ENCODE peak calls at places on chromosomes 1 and 21, in four cellular contexts. One of them, this sample, is unnamed.

GRCh38 chr1:16163882-16164820 is 8.3 kb upstream of the EPHA2 start:
- DNase-seq in CD8-positive, alpha-beta T cell: peak
- DNase-seq in prostate gland: no peak
- DNase-seq in RWPE1: peak
- DNase-seq in this sample: peak

GRCh38 chr1:228830954-228831481 is 95.7 kb downstream of the RHOU start:
- DNase-seq in RWPE1: peak
- DNase-seq in prostate gland: no peak
- DNase-seq in CD8-positive, alpha-beta T cell: no peak
- DNase-seq in this sample: no peak

GRCh38 chr1:36603461-36603860 is 120.7 kb upstream of the CSF3R start:
- DNase-seq in prostate gland: no peak
- DNase-seq in RWPE1: no peak
- DNase-seq in CD8-positive, alpha-beta T cell: no peak
- DNase-seq in this sample: no peak

GRCh38 chr1:25473653-25474225 is 43.0 kb downstream of the MACO1 start:
- DNase-seq in CD8-positive, alpha-beta T cell: no peak
- DNase-seq in prostate gland: no peak
- DNase-seq in RWPE1: no peak
- DNase-seq in this sample: no peak

GRCh38 chr1:203271962-203272632 is 33.2 kb upstream of the BTG2 start:
- DNase-seq in RWPE1: no peak
- DNase-seq in prostate gland: no peak
- DNase-seq in CD8-positive, alpha-beta T cell: no peak
- DNase-seq in this sample: no peak

GRCh38 chr1:171999756-172000155 is 158.5 kb downstream of the DNM3 start:
- DNase-seq in RWPE1: no peak
- DNase-seq in CD8-positive, alpha-beta T cell: no peak
- DNase-seq in prostate gland: no peak
- DNase-seq in this sample: no peak

GRCh38 chr21:45970674-45971486 is 10.7 kb upstream of the COL6A1 start:
- DNase-seq in CD8-positive, alpha-beta T cell: peak
- DNase-seq in RWPE1: peak
- DNase-seq in prostate gland: no peak
- DNase-seq in this sample: no peak

GRCh38 chr1:213122514-213122929 is 71.5 kb downstream of the RPS6KC1 start:
- DNase-seq in prostate gland: no peak
- DNase-seq in RWPE1: no peak
- DNase-seq in CD8-positive, alpha-beta T cell: no peak
- DNase-seq in this sample: no peak

GRCh38 chr21:33825898-33826297 is 89.7 kb downstream of the ATP5PO start:
- DNase-seq in prostate gland: no peak
- DNase-seq in RWPE1: no peak
- DNase-seq in CD8-positive, alpha-beta T cell: no peak
- DNase-seq in this sample: no peak

GRCh38 chr1:161986328-161986727 is 37.3 kb downstream of the OLFML2B start:
- DNase-seq in CD8-positive, alpha-beta T cell: no peak
- DNase-seq in prostate gland: no peak
- DNase-seq in RWPE1: no peak
- DNase-seq in this sample: no peak

GRCh38 chr1:7902478-7903084 is 38.1 kb downstream of the TNFRSF9 start:
- DNase-seq in prostate gland: peak
- DNase-seq in RWPE1: peak
- DNase-seq in CD8-positive, alpha-beta T cell: peak
- DNase-seq in this sample: no peak

GRCh38 chr1:164718821-164719220 is 159.8 kb downstream of the PBX1 start:
- DNase-seq in RWPE1: no peak
- DNase-seq in prostate gland: no peak
- DNase-seq in CD8-positive, alpha-beta T cell: no peak
- DNase-seq in this sample: no peak

GRCh38 chr1:21313146-21313885 is 23.1 kb upstream of the ECE1 start:
- DNase-seq in prostate gland: no peak
- DNase-seq in RWPE1: no peak
- DNase-seq in CD8-positive, alpha-beta T cell: no peak
- DNase-seq in this sample: no peak

DNA sequence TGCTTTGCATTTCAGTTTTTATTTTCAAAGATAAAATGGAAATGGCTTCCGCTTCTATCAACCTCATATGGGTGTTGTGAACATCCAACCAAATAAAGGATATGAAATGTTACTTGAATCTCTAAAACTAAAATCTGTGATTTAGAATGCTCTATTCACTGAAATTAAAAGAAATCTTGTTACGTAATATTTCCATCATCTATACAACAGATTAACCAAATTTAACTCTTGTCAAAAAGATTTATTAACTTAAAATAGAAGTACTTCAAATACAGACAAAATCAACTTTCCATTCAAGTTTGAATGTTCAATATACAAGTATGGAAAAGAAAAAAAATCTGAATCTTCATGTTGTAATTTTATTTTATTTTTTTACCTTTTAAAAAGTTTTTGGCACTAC is 18.7 kb downstream of the PRPF38A start:
- DNase-seq in CD8-positive, alpha-beta T cell: no peak
- DNase-seq in RWPE1: no peak
- DNase-seq in prostate gland: no peak
- DNase-seq in this sample: no peak
- H3K27ac ChIP-seq in CD8-positive, alpha-beta T cell: no peak
- H3K27ac ChIP-seq in RWPE1: no peak
- H3K27ac ChIP-seq in prostate gland: no peak
- H3K27ac ChIP-seq in this sample: no peak

GRCh38 chr1:234932106-234932505 is 196.5 kb downstream of the TOMM20 start:
- DNase-seq in prostate gland: no peak
- DNase-seq in RWPE1: no peak
- DNase-seq in CD8-positive, alpha-beta T cell: no peak
- DNase-seq in this sample: no peak

GRCh38 chr1:234932506-234932905 is 196.1 kb downstream of the TOMM20 start:
- DNase-seq in RWPE1: no peak
- DNase-seq in CD8-positive, alpha-beta T cell: no peak
- DNase-seq in prostate gland: no peak
- DNase-seq in this sample: no peak

GRCh38 chr1:234934611-234935033 is 194.0 kb downstream of the TOMM20 start:
- DNase-seq in CD8-positive, alpha-beta T cell: no peak
- DNase-seq in RWPE1: no peak
- DNase-seq in prostate gland: no peak
- DNase-seq in this sample: no peak

GRCh38 chr1:234933031-234933430 is 195.6 kb downstream of the TOMM20 start:
- DNase-seq in prostate gland: no peak
- DNase-seq in RWPE1: no peak
- DNase-seq in CD8-positive, alpha-beta T cell: no peak
- DNase-seq in this sample: no peak

DNA sequence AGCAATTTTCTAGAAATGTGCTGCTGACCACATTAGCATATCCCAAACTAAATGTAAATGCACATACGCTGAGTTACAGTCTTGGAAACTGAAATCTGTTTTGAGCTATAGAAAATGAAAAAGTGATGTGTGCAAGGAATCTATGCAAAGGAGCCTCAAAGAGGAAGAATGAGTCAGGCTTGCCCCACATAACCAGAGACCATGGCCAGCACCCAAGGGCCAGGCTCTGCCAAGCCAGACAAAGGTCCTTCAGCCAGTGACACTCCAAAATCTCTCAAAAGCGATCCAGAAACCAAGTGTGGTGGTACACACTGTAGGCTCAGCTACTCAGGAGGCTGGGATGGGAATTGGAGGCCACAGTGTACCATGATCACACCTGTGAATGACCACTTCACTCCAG is 195.2 kb downstream of the TOMM20 start:
- DNase-seq in RWPE1: no peak
- DNase-seq in prostate gland: no peak
- DNase-seq in CD8-positive, alpha-beta T cell: no peak
- DNase-seq in this sample: no peak
- H3K27ac ChIP-seq in RWPE1: peak
- H3K27ac ChIP-seq in prostate gland: no peak
- H3K27ac ChIP-seq in CD8-positive, alpha-beta T cell: no peak
- H3K27ac ChIP-seq in this sample: no peak

GRCh38 chr1:65079941-65080340 is 68.1 kb upstream of the AK4 start:
- DNase-seq in prostate gland: no peak
- DNase-seq in CD8-positive, alpha-beta T cell: no peak
- DNase-seq in RWPE1: no peak
- DNase-seq in this sample: peak
- H3K27ac ChIP-seq in prostate gland: no peak
- H3K27ac ChIP-seq in CD8-positive, alpha-beta T cell: no peak
- H3K27ac ChIP-seq in RWPE1: no peak
- H3K27ac ChIP-seq in this sample: no peak

GRCh38 chr1:9689971-9690381 is 38.4 kb downstream of the PIK3CD start:
- DNase-seq in RWPE1: no peak
- DNase-seq in CD8-positive, alpha-beta T cell: no peak
- DNase-seq in prostate gland: peak
- DNase-seq in this sample: no peak
- H3K27ac ChIP-seq in RWPE1: peak
- H3K27ac ChIP-seq in CD8-positive, alpha-beta T cell: peak
- H3K27ac ChIP-seq in prostate gland: peak
- H3K27ac ChIP-seq in this sample: peak

DNA sequence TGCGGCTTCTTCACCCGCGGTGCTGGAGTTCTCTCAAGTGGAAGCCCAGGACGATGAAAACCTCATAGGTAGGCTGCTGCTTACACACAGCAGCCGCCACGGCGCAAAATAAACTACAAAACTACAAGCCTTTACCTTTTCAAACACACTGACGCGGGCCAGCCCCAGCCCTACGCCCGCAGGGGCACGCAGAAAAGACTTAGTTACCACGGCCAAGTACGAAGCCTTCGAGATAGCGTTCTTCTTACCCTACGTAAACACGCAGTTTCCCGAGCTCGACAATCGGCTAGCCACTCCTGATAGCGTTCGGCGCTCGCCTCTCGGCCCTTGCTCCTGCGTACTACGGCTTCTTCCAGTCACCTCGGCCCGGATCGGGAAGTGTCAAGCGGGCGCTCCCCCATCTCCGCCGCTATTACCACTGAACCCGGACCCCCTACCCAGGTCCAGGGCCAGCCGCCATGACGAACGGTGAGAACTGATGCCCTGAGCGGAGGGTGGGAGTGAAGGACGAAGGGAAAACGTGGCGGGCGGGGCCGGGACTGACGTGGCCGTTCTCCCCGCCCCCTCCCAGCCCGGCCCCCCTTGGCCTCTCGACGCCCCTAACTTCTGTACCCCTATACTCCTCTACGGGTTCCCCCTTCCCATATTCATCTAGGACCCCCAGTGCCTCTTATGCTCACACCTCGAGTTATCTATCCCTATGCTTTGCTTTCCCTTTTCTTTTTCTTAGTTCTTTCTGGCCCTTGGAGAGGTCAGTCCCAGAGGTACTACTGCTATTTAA is at the start of gene TMEM167B:
- DNase-seq in prostate gland: peak
- DNase-seq in RWPE1: peak
- DNase-seq in CD8-positive, alpha-beta T cell: peak
- DNase-seq in this sample: peak
- H3K27ac ChIP-seq in prostate gland: peak
- H3K27ac ChIP-seq in RWPE1: peak
- H3K27ac ChIP-seq in CD8-positive, alpha-beta T cell: peak
- H3K27ac ChIP-seq in this sample: peak

DNA sequence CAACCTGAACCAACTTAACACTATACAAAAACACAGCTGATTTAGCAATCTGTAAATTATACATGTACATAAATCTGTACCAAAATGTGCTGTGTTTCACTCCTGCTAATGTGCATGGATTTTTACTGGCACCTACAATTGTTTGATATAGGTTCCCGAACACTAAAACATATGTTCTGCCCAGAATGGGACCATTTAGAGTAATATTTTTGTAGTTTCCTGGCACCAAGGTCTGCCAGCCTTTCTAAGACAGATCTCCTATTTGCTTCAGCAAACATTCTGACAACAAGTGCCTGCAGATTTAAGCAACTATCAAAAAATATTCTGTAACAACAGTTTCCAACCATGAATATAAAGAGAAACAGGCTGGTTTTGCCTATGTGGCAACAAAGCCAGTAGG is 4.2 kb downstream of the KCNH1 start:
- DNase-seq in prostate gland: no peak
- DNase-seq in CD8-positive, alpha-beta T cell: no peak
- DNase-seq in RWPE1: no peak
- DNase-seq in this sample: no peak
- H3K27ac ChIP-seq in prostate gland: no peak
- H3K27ac ChIP-seq in CD8-positive, alpha-beta T cell: no peak
- H3K27ac ChIP-seq in RWPE1: no peak
- H3K27ac ChIP-seq in this sample: no peak

This sample was measured in epithelial cell of prostate.